ENCODE peak calls at places on chromosomes 16 and 17, in six cellular contexts. U, X, H, E, W and R are unnamed samples.
A peak's percentile ranks its signal among the peaks of the same experiment; 100 is the strongest.

GRCh38 chr16:11429823-11430222 is 84.6 kb downstream of the RMI2 start:
- DNase-seq in U (no peak), X (no peak), H (no peak), E (peak; percentile 56), W (no peak), R (no peak)

GRCh38 chr17:38730526-38731379 is 612 bp downstream of the CISD3 start:
- DNase-seq in U (no peak), X (peak; percentile 92), H (peak; percentile 52), E (peak; percentile 88), W (peak; percentile 47), R (no peak)

GRCh38 chr16:11283820-11284248 is 2.7 kb upstream of the PRM1 start:
- DNase-seq in U (no peak), X (no peak), H (no peak), E (peak; percentile 42), W (peak; percentile 28), R (no peak)

GRCh38 chr16:57264950-57265371 is 19.5 kb downstream of the PLLP start:
- DNase-seq in U (no peak), X (peak; percentile 92), H (no peak), E (peak; percentile 92), W (no peak), R (no peak)

GRCh38 chr17:32998111-32998892 is 6.7 kb downstream of the SPACA3 start:
- DNase-seq in U (peak; percentile 82), X (peak; percentile 82), H (peak; percentile 94), E (peak; percentile 64), W (peak; percentile 86), R (peak; percentile 79)

GRCh38 chr17:51029568-51030463 is 90.9 kb downstream of the SPAG9 start:
- DNase-seq in U (peak; percentile 28), X (no peak), H (no peak), E (no peak), W (no peak), R (peak; percentile 32)

GRCh38 chr17:16506188-16506587 is 14.2 kb upstream of the LRRC75A start:
- DNase-seq in U (no peak), X (no peak), H (no peak), E (no peak), W (no peak), R (no peak)

GRCh38 chr16:73713301-73713700 is 583.3 kb upstream of the PSMD7 start:
- DNase-seq in U (no peak), X (no peak), H (no peak), E (no peak), W (no peak), R (no peak)

GRCh38 chr17:35241520-35241919 is 1.4 kb upstream of the SLFN5 start:
- DNase-seq in U (no peak), X (no peak), H (no peak), E (no peak), W (no peak), R (no peak)

GRCh38 chr16:79970551-79971236 is 370.2 kb upstream of the MAF start:
- DNase-seq in U (no peak), X (no peak), H (peak; percentile 52), E (peak; percentile 22), W (no peak), R (no peak)

GRCh38 chr16:28183930-28184329 is 27.8 kb downstream of the XPO6 start:
- DNase-seq in U (no peak), X (no peak), H (no peak), E (no peak), W (no peak), R (no peak)

GRCh38 chr16:67163164-67163902 is 1.2 kb upstream of the HSF4 start:
- DNase-seq in U (no peak), X (no peak), H (peak; percentile 16), E (no peak), W (peak; percentile 58), R (peak; percentile 67)

GRCh38 chr17:31654936-31655335 is 204.1 kb downstream of the COPRS start:
- DNase-seq in U (no peak), X (no peak), H (no peak), E (no peak), W (no peak), R (no peak)

GRCh38 chr17:4836221-4836620 is 3.1 kb downstream of the MINK1 start:
- DNase-seq in U (no peak), X (no peak), H (no peak), E (no peak), W (no peak), R (no peak)

DNA sequence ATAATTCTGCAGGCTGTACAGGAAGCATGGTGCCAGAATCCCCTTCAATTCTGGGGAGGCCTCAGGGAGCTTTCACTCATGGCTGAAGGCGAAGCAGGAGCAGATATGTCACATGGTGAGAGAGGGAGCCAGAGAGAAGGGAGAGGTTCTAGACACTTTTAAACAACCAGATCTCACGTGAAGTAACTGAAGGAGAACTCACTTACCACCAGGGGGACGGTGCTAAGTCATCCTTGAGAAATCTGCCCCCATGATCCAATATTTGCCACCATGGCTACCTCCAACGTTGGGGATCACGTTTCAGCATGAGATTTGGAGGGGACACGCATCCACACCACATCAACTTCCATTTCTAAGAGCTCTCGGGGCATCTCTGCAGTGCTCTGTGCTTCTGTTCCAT is 37.4 kb upstream of the GNA13 start:
- DNase-seq in U (no peak), X (no peak), H (no peak), E (no peak), W (no peak), R (no peak)
- TF ChIP-seq CTCF in U (no peak), X (no peak), H (no peak), E (no peak), W (no peak), R (no peak)

GRCh38 chr17:78689029-78689428 is 93.0 kb downstream of the CYTH1 start:
- DNase-seq in U (no peak), X (no peak), H (no peak), E (no peak), W (no peak), R (no peak)
- TF ChIP-seq CTCF in U (peak; percentile 22), X (no peak), H (no peak), E (no peak), W (no peak), R (peak; percentile 7)

GRCh38 chr17:1231456-1231855 is 38.8 kb upstream of the BHLHA9 start:
- DNase-seq in U (no peak), X (peak; percentile 83), H (peak; percentile 38), E (peak; percentile 70), W (no peak), R (no peak)

GRCh38 chr17:1229891-1230571 is 40.2 kb upstream of the BHLHA9 start:
- DNase-seq in U (peak; percentile 47), X (no peak), H (no peak), E (no peak), W (no peak), R (peak; percentile 54)

GRCh38 chr17:1234455-1234854 is 35.8 kb upstream of the BHLHA9 start:
- DNase-seq in U (no peak), X (no peak), H (no peak), E (no peak), W (no peak), R (no peak)

GRCh38 chr17:1232331-1232730 is 37.9 kb upstream of the BHLHA9 start:
- DNase-seq in U (no peak), X (no peak), H (no peak), E (no peak), W (no peak), R (no peak)

DNA sequence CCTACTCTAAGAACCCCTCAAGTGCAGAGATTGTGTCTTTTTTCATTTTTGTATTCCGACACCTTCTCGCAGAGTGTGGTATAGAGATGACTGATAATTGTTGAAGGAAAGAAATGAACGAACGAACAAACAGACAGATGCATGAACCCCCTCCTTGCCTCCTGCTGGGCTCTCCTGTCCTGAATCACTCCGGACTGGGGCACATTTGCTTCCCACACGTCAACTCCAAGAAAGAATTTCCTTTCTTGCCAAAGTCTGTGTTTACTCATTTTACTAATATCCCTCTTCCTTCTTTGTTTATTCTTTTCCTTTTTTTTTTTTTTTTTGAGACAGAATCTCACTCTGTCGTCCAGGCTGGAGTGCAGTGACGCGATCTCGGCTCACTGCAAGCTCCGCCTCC is 37.5 kb upstream of the BHLHA9 start:
- DNase-seq in U (no peak), X (no peak), H (no peak), E (no peak), W (no peak), R (no peak)
- TF ChIP-seq CTCF in U (no peak), X (no peak), H (no peak), E (no peak), W (no peak), R (no peak)

GRCh38 chr16:84087461-84088151 is 29.1 kb downstream of the MBTPS1 start:
- DNase-seq in U (no peak), X (no peak), H (no peak), E (no peak), W (no peak), R (no peak)

GRCh38 chr16:84090212-84090611 is 26.5 kb downstream of the MBTPS1 start:
- DNase-seq in U (no peak), X (no peak), H (no peak), E (no peak), W (no peak), R (no peak)

GRCh38 chr16:84086357-84086756 is 30.4 kb downstream of the MBTPS1 start:
- DNase-seq in U (no peak), X (no peak), H (no peak), E (no peak), W (peak; percentile 17), R (no peak)

GRCh38 chr16:84086996-84087395 is 29.7 kb downstream of the MBTPS1 start:
- DNase-seq in U (no peak), X (no peak), H (no peak), E (no peak), W (no peak), R (no peak)

DNA sequence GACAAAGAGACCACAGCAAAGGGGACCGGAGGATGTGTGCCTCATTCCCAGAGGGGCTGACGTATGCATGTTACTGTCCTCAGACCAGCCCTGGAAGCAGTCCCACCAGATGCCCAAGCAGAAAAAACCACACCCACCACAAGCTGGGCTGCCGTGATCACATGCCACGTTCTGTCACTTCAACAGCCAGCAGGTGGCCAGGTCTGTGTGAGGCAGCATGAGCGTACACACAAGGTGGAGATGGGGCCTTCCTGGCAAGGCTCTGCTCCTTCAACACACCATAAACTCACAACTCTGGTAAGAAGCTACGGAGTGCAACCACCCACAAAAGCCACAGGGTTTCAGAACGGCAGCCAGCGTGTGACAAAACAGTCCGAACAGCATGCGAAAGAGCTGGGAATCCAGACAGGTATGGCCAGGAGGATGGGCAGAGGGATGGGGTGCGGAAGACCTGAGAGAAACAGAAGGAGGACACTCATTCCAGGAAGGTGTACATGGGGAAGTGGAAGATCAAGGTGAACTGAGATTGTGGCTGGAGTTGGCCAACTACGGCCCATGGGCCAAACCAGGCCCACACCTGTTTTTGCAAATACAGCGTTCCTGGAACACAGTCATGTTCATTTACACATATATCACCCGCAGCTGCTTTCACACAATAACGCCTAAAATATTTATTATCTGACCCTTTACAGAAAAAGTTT is 27.9 kb downstream of the MBTPS1 start:
- DNase-seq in U (peak; percentile 77), X (no peak), H (no peak), E (no peak), W (no peak), R (peak; percentile 62)
- TF ChIP-seq CTCF in U (peak; percentile 43), X (no peak), H (no peak), E (no peak), W (no peak), R (peak; percentile 47)

DNA sequence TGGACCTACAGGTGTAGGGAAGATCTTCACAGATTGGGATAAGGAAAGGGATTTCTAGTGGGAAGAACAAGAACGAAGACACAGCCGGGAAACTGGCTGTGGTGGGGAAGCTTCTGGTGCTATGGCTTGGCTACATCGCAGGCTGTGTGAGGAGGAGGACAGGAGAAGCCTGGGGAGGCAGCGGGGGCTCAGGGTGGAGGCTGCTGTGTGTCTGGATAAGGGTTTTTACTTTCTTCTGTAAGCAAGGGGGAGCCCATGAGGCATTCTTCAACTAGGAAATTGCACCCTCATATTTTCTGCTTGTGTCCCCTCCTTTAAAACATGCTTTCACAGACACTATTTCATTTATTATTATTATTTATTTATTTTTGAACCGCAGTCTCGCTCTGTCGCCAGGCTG is 2.9 kb upstream of the RHBDF2 start:
- DNase-seq in U (no peak), X (no peak), H (no peak), E (no peak), W (peak; percentile 35), R (no peak)
- TF ChIP-seq CTCF in U (peak; percentile 24), X (no peak), H (no peak), E (no peak), W (peak; percentile 5), R (peak; percentile 1)